ENCODE peak calls at places on chromosomes 4 and X, in four cellular contexts. K, N, Y and J are unnamed samples. For H3K9me3 and H3K4me1, the result is how much of the 10 kb centered on the place peaks cover.

GRCh38 chr4:142353149-142353738 is 492.9 kb downstream of the INPP4B start:
- DNase-seq in K (no peak), Y (no peak), N (no peak), J (peak)

GRCh38 chr4:7366180-7366957 is 68.4 kb downstream of the PSAPL1 start:
- DNase-seq in N (no peak), K (no peak), Y (no peak), J (no peak)

GRCh38 chr4:39587881-39588280 is 50.8 kb downstream of the SMIM14 start:
- DNase-seq in K (no peak), Y (no peak), N (peak), J (no peak)

GRCh38 chrX:154731203-154731602 is 19.7 kb downstream of the GAB3 start:
- DNase-seq in N (no peak), K (no peak), Y (no peak), J (no peak)

GRCh38 chrX:9071031-9071650 is 37.2 kb upstream of the FAM9B start:
- DNase-seq in K (no peak), Y (no peak), N (no peak), J (no peak)

GRCh38 chr4:47913858-47914218 is 545 bp downstream of the NFXL1 start:
- DNase-seq in K (peak), N (peak), Y (peak), J (peak)

GRCh38 chr4:3311489-3312171 is 18.8 kb downstream of the RGS12 start:
- DNase-seq in K (peak), Y (no peak), N (no peak), J (no peak)

GRCh38 chrX:102154900-102155805 is 624 bp downstream of the BEX5 start:
- DNase-seq in N (peak), K (no peak), Y (no peak), J (peak)

GRCh38 chr4:176198316-176198903 is 3.0 kb upstream of the SPATA4 start:
- DNase-seq in K (no peak), Y (no peak), N (no peak), J (no peak)

GRCh38 chrX:120761810-120762209 is 113.9 kb downstream of the CT47B1 start:
- DNase-seq in N (no peak), K (no peak), Y (no peak), J (no peak)

GRCh38 chr4:173486714-173487392 is 43.2 kb downstream of the HAND2 start:
- DNase-seq in K (no peak), Y (no peak), N (no peak), J (no peak)

GRCh38 chr4:47662975-47663374 is 174.9 kb downstream of the CORIN start:
- DNase-seq in K (no peak), N (no peak), Y (no peak), J (no peak)

GRCh38 chr4:4735870-4736269 is 123.6 kb upstream of the MSX1 start:
- DNase-seq in K (no peak), Y (no peak), N (no peak), J (peak)

GRCh38 chr4:162782778-162783507 is 383.7 kb downstream of the NAF1 start:
- DNase-seq in K (no peak), Y (no peak), N (no peak), J (no peak)

GRCh38 chr4:82181789-82182188 is 192.0 kb downstream of the HNRNPD start:
- DNase-seq in Y (no peak), K (no peak), N (no peak), J (no peak)

GRCh38 chr4:137370206-137370633 is 162.1 kb downstream of the PCDH18 start:
- DNase-seq in K (no peak), N (no peak), Y (no peak), J (no peak)

GRCh38 chr4:122810669-122811068 is 16.0 kb upstream of the FGF2 start:
- DNase-seq in N (no peak), Y (no peak), K (no peak), J (no peak)

GRCh38 chr4:67651536-67651935 is 49.4 kb downstream of the UBA6 start:
- DNase-seq in Y (no peak), N (no peak), K (no peak), J (peak)

GRCh38 chr4:68463796-68464195 is 16.5 kb downstream of the TMPRSS11E start:
- DNase-seq in K (no peak), Y (no peak), N (no peak), J (no peak)

GRCh38 chrX:95675794-95676193 is 1008.8 kb upstream of the DIAPH2 start:
- DNase-seq in K (no peak), N (no peak), Y (no peak), J (no peak)

GRCh38 chr4:25113915-25114904 is 46.0 kb downstream of the SEPSECS start:
- DNase-seq in K (no peak), N (no peak), Y (no peak), J (no peak)

GRCh38 chrX:33721927-33722326 is 410.2 kb downstream of the FAM47A start:
- DNase-seq in N (no peak), K (no peak), Y (no peak), J (no peak)

GRCh38 chr4:74934822-74935326 is 2.0 kb downstream of the PARM1 start:
- DNase-seq in Y (no peak), N (no peak), K (no peak), J (peak)

GRCh38 chr4:85637778-85638177 is 162.8 kb downstream of the ARHGAP24 start:
- DNase-seq in K (no peak), Y (no peak), N (no peak), J (no peak)

GRCh38 chr4:124525524-124525923 is 187.0 kb downstream of the ANKRD50 start:
- DNase-seq in Y (no peak), N (no peak), K (no peak), J (no peak)

GRCh38 chr4:26839016-26839415 is 21.6 kb upstream of the STIM2 start:
- DNase-seq in N (no peak), Y (no peak), K (no peak), J (no peak)
- H3K9me3 ChIP-seq in N (under half), Y (under half), K (under half), J (under half)

DNA sequence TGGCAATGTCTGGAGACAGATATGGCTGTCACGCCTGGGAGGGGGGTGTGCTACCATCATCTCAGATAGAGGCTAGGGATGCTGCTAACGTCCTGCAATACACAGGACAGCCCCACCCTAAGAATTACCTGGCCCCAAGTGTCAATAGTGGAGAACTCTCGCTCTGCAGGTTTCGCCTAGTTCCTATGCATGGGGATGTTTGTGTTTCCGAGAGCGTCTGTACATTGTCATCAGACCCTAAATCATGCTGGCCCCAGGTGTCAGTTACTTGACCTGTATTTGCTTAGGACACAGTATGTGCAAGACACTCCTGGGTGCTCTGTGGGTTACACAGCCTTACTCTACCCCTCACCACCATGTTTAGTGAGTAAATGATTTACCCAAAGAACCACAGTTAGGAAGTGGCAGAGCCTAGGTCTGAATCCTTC is 90.8 kb downstream of the AFF1 start:
- DNase-seq in K (no peak), N (no peak), Y (no peak), J (no peak)
- H3K4me1 ChIP-seq in K (half or more), N (under half), Y (under half), J (under half)

GRCh38 chrX:5656544-5656943 is 572.1 kb downstream of the NLGN4X start:
- DNase-seq in N (no peak), Y (no peak), K (no peak), J (no peak)

GRCh38 chrX:5648941-5649568 is 579.6 kb downstream of the NLGN4X start:
- DNase-seq in Y (no peak), N (peak), K (no peak), J (no peak)

GRCh38 chrX:5646818-5647217 is 581.8 kb downstream of the NLGN4X start:
- DNase-seq in N (no peak), K (no peak), Y (no peak), J (no peak)

GRCh38 chrX:5650904-5651303 is 577.8 kb downstream of the NLGN4X start:
- DNase-seq in K (no peak), N (no peak), Y (no peak), J (no peak)
- H3K9me3 ChIP-seq in K (under half), N (under half), Y (under half), J (under half)

DNA sequence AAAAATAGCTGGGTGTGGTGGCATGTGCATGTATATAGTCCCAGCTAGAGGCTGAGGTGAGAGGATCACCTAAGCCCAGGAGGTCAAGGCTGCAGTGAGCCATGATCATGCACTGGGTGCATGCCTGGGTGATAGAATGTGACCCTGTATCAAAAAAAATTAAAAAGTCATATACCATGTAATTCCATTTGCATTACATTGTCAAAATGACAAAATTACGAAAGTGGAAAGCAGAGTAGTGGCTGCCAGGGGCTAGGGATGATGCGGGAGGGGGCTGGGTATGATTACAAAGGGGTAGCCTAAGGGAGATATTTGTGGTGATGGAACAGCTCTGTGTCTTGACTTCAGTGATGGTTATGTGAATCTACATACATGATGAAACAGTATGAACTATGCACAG is 97.8 kb downstream of the KDR start:
- DNase-seq in K (no peak), N (no peak), Y (no peak), J (no peak)
- H3K4me1 ChIP-seq in K (under half), N (under half), Y (under half), J (under half)